ENCODE peak calls at places on chromosome 16, in nine cellular contexts. Q is PC-3, F is hepatocyte, G is HCT116, B is Karpas-422, T is GM23338, K is MM.1S, S is OCI-LY7, O is SK-N-SH. I is an unnamed sample. For H3K36me3 and H3K9me2, the result is how much of the 10 kb centered on the place peaks cover.

GRCh38 chr16:56302506-56302905 is 111.2 kb downstream of the GNAO1 start:
- DNase-seq in S (no peak), O (no peak), F (no peak), Q (no peak), B (no peak), T (no peak), G (no peak), K (no peak), I (no peak)

GRCh38 chr16:4373356-4373908 is 1.8 kb downstream of the VASN start:
- DNase-seq in K (no peak), S (no peak), Q (peak), T (no peak), G (no peak), O (peak), F (no peak), B (no peak), I (no peak)

GRCh38 chr16:49471038-49471727 is 97.6 kb downstream of the C16orf78 start:
- DNase-seq in F (no peak), G (no peak), B (no peak), S (no peak), O (no peak), Q (no peak), K (no peak), T (no peak), I (no peak)

GRCh38 chr16:55189975-55190636 is 133.9 kb upstream of the IRX6 start:
- DNase-seq in G (no peak), K (no peak), B (no peak), O (no peak), Q (no peak), S (no peak), F (no peak), T (peak), I (no peak)

GRCh38 chr16:8552487-8553221 is 37.7 kb downstream of the TMEM114 start:
- DNase-seq in T (no peak), S (no peak), Q (no peak), G (no peak), K (no peak), O (no peak), B (no peak), F (no peak), I (no peak)

GRCh38 chr16:84648595-84649510 is 542 bp downstream of the KLHL36 start:
- DNase-seq in T (peak), F (peak), G (no peak), O (peak), K (peak), B (peak), S (peak), Q (peak), I (peak)

GRCh38 chr16:278863-279366 is 1.5 kb upstream of the ARHGDIG start:
- DNase-seq in B (peak), F (no peak), S (peak), T (peak), O (no peak), K (no peak), Q (peak), G (no peak), I (peak)

GRCh38 chr16:50604065-50604418 is 55.8 kb downstream of the NKD1 start:
- DNase-seq in S (no peak), K (no peak), T (no peak), B (no peak), O (no peak), F (no peak), G (no peak), Q (no peak), I (no peak)

GRCh38 chr16:53809088-53809951 is 105.4 kb downstream of the FTO start:
- DNase-seq in G (no peak), Q (peak), S (no peak), O (no peak), T (no peak), K (no peak), F (no peak), B (no peak), I (no peak)

GRCh38 chr16:35797811-35798210 is 2338.4 kb downstream of the TP53TG3F start:
- DNase-seq in B (no peak), S (no peak), F (no peak), K (no peak), Q (no peak), G (no peak), O (no peak), T (no peak), I (no peak)

GRCh38 chr16:88638323-88639230 is at the start of gene IL17C:
- DNase-seq in B (peak), F (no peak), T (peak), S (peak), G (no peak), O (no peak), Q (peak), K (peak), I (peak)

GRCh38 chr16:1913327-1914083 is 4.7 kb downstream of the HS3ST6 start:
- DNase-seq in B (no peak), K (no peak), T (no peak), F (peak), S (no peak), O (no peak), Q (peak), G (no peak), I (peak)

GRCh38 chr16:47395733-47396503 is 64.9 kb downstream of the ITFG1 start:
- DNase-seq in O (no peak), B (no peak), K (no peak), S (no peak), T (no peak), F (no peak), G (no peak), Q (no peak), I (no peak)

GRCh38 chr16:66662445-66663194 is 33.9 kb downstream of the CMTM4 start:
- DNase-seq in K (peak), S (peak), B (peak), T (peak), O (peak), F (peak), G (peak), Q (peak), I (no peak)

GRCh38 chr16:62711797-62712196 is 675.6 kb upstream of the CDH8 start:
- DNase-seq in G (no peak), Q (no peak), O (no peak), T (peak), S (no peak), B (no peak), F (no peak), K (no peak), I (no peak)

GRCh38 chr16:1876468-1876867 is 4.5 kb upstream of the MEIOB start:
- DNase-seq in O (no peak), T (no peak), Q (no peak), K (peak), F (no peak), B (no peak), G (no peak), S (no peak), I (no peak)

GRCh38 chr16:89801800-89802199 is 14.6 kb downstream of the FANCA start:
- DNase-seq in G (no peak), T (no peak), B (no peak), O (peak), F (no peak), S (no peak), K (no peak), Q (no peak), I (no peak)

GRCh38 chr16:53356478-53357207 is 77.6 kb upstream of the RBL2 start:
- DNase-seq in F (no peak), T (peak), S (peak), G (no peak), O (no peak), K (no peak), Q (no peak), B (peak), I (no peak)

GRCh38 chr16:47037396-47037745 is 63.9 kb upstream of the DNAJA2 start:
- DNase-seq in F (peak), T (peak), O (no peak), S (peak), G (no peak), Q (no peak), B (no peak), K (peak), I (no peak)

GRCh38 chr16:1691956-1692355 is 13.9 kb downstream of the JPT2 start:
- DNase-seq in O (no peak), T (no peak), Q (peak), B (no peak), S (no peak), G (no peak), K (no peak), F (no peak), I (peak)

GRCh38 chr16:20136446-20136968 is 62.8 kb upstream of the GPR139 start:
- DNase-seq in T (no peak), B (no peak), O (no peak), K (no peak), S (no peak), Q (no peak), F (no peak), G (no peak), I (no peak)

GRCh38 chr16:3780570-3780969 is 63.2 kb upstream of the TRAP1 start:
- DNase-seq in O (peak), G (no peak), Q (peak), S (peak), T (no peak), K (no peak), F (no peak), B (no peak), I (no peak)

GRCh38 chr16:48498761-48499600 is 111.0 kb downstream of the N4BP1 start:
- DNase-seq in G (no peak), S (no peak), K (no peak), F (peak), Q (peak), T (peak), O (no peak), B (no peak), I (peak)

GRCh38 chr16:11581677-11582076 is 5.0 kb downstream of the LITAF start:
- DNase-seq in F (no peak), T (peak), S (no peak), O (no peak), B (no peak), Q (no peak), G (no peak), K (peak), I (no peak)

GRCh38 chr16:12573730-12574383 is 229.8 kb downstream of the CPPED1 start:
- DNase-seq in S (peak), Q (peak), K (no peak), O (peak), T (peak), F (peak), B (peak), G (peak), I (no peak)

GRCh38 chr16:69820926-69821541 is 58.9 kb downstream of the WWP2 start:
- DNase-seq in K (no peak), O (peak), T (peak), Q (no peak), F (peak), G (no peak), B (no peak), S (no peak), I (no peak)

GRCh38 chr16:77913738-77914263 is 108.5 kb upstream of the CLEC3A start:
- DNase-seq in K (no peak), B (no peak), F (no peak), G (no peak), T (no peak), O (no peak), S (no peak), Q (no peak), I (no peak)

GRCh38 chr16:70757183-70757582 is 43.8 kb downstream of the VAC14 start:
- DNase-seq in Q (no peak), S (no peak), F (no peak), O (no peak), G (no peak), B (no peak), T (no peak), K (no peak), I (no peak)

GRCh38 chr16:72401079-72401361 is 229.1 kb upstream of the PMFBP1 start:
- DNase-seq in T (no peak), B (no peak), G (no peak), O (no peak), Q (no peak), S (no peak), F (no peak), K (no peak), I (no peak)

GRCh38 chr16:67944690-67945391 is 921 bp upstream of the LCAT start:
- DNase-seq in B (no peak), G (no peak), K (no peak), Q (no peak), T (no peak), S (no peak), F (no peak), O (no peak), I (no peak)
- H3K36me3 ChIP-seq in B (under half), G (under half), K (under half), Q (under half), T (under half), S (under half), F (under half), O (under half), I (under half)

GRCh38 chr16:14357328-14357727 is 272.7 kb downstream of the PARN start:
- DNase-seq in O (no peak), K (peak), T (no peak), G (no peak), S (no peak), B (no peak), Q (no peak), F (no peak), I (no peak)

GRCh38 chr16:14353340-14353739 is 276.7 kb downstream of the PARN start:
- DNase-seq in K (no peak), B (peak), F (no peak), Q (no peak), S (peak), O (no peak), G (no peak), T (peak), I (no peak)

GRCh38 chr16:14356064-14356463 is 274.0 kb downstream of the PARN start:
- DNase-seq in F (no peak), B (no peak), O (no peak), T (no peak), K (no peak), Q (no peak), S (no peak), G (no peak), I (no peak)

GRCh38 chr16:14351647-14352046 is 278.4 kb downstream of the PARN start:
- DNase-seq in S (no peak), B (no peak), Q (peak), T (no peak), G (no peak), F (no peak), O (no peak), K (no peak), I (no peak)

GRCh38 chr16:14354561-14355351 is 275.3 kb downstream of the PARN start:
- DNase-seq in O (no peak), F (no peak), S (peak), B (peak), K (peak), T (no peak), Q (no peak), G (no peak), I (no peak)
- H3K4me2 ChIP-seq in O (no peak), F (peak), S (peak), B (peak), K (peak), T (peak), Q (peak), G (peak), I (no peak)

DNA sequence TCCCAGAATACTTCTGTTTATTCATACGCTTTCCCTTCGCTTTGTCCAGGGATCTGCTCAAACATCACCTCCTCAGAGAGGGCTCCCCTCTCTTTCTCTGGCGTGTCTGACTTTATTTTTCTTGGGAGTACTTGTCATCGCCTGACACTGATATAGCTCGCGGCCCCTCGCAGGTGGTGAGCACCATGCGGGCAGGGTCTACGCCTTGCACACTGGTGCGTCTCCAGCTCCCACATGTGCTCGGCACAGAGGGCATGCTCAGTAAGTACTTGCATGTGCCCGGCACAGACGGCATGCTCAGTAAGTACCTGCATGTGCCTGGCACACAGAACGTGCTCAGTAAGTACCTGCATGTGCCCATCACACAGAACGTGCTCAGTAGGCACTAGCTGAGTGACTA is 57.5 kb downstream of the IRF8 start:
- DNase-seq in T (no peak), B (no peak), S (no peak), Q (no peak), O (no peak), G (no peak), K (no peak), F (no peak), I (no peak)
- H3K9me2 ChIP-seq in T (under half), B (under half), S (under half), Q (under half), O (under half), G (under half), K (under half), F (under half), I (under half)

GRCh38 chr16:75628351-75628750 is 5.3 kb upstream of the ADAT1 start:
- DNase-seq in S (no peak), F (no peak), G (no peak), O (no peak), T (no peak), K (no peak), B (no peak), Q (no peak), I (no peak)
- H3K36me3 ChIP-seq in S (half or more), F (under half), G (under half), O (under half), T (half or more), K (under half), B (under half), Q (under half), I (under half)

GRCh38 chr16:80463303-80463702 is 77.5 kb upstream of the DYNLRB2 start:
- DNase-seq in F (peak), O (no peak), Q (no peak), T (no peak), G (no peak), S (no peak), B (no peak), K (no peak), I (no peak)

GRCh38 chr16:80462902-80463301 is 77.9 kb upstream of the DYNLRB2 start:
- DNase-seq in B (no peak), T (no peak), F (peak), S (no peak), G (no peak), Q (no peak), O (no peak), K (no peak), I (no peak)

GRCh38 chr16:80463776-80464175 is 77.0 kb upstream of the DYNLRB2 start:
- DNase-seq in F (no peak), K (no peak), Q (no peak), O (no peak), B (no peak), S (no peak), G (no peak), T (no peak), I (no peak)

GRCh38 chr16:80466024-80466986 is 74.5 kb upstream of the DYNLRB2 start:
- DNase-seq in K (peak), B (peak), Q (peak), S (peak), G (peak), O (peak), F (peak), T (peak), I (peak)

DNA sequence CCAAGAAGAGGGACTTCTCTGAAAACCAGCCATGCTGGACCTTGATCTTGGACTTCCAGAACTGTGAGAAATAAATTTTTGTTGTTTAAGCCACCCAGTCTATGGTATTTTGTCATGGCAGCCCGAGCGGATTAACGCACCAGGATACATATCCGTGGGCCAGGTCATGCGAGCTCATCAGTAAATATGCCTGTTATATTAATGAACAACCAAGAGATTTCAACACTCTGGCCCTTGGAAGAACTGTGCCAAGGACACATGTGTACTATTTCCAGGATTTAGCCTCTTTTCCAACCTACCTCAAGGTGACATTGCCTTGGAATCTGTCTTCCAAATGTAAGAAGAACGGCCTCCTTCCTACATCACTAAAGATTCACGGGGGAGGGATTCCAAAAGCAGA is 72.8 kb upstream of the DYNLRB2 start:
- DNase-seq in O (no peak), Q (no peak), K (no peak), B (no peak), T (no peak), S (no peak), F (peak), G (no peak), I (no peak)
- H3K4me2 ChIP-seq in O (no peak), Q (no peak), K (no peak), B (no peak), T (no peak), S (no peak), F (no peak), G (no peak), I (no peak)

GRCh38 chr16:81547919-81548216 is 103.3 kb downstream of the CMIP start:
- DNase-seq in G (no peak), F (no peak), B (no peak), K (no peak), T (no peak), Q (no peak), S (no peak), O (no peak), I (no peak)

GRCh38 chr16:81549547-81550411 is 105.2 kb downstream of the CMIP start:
- DNase-seq in K (no peak), T (no peak), F (no peak), G (no peak), Q (no peak), O (no peak), S (no peak), B (no peak), I (no peak)

GRCh38 chr16:81548551-81548900 is 103.9 kb downstream of the CMIP start:
- DNase-seq in G (no peak), Q (no peak), F (no peak), K (no peak), O (no peak), B (no peak), T (no peak), S (no peak), I (no peak)

GRCh38 chr16:81550412-81550768 is 105.8 kb downstream of the CMIP start:
- DNase-seq in G (no peak), Q (no peak), T (no peak), S (no peak), F (no peak), O (no peak), B (no peak), K (no peak), I (no peak)

DNA sequence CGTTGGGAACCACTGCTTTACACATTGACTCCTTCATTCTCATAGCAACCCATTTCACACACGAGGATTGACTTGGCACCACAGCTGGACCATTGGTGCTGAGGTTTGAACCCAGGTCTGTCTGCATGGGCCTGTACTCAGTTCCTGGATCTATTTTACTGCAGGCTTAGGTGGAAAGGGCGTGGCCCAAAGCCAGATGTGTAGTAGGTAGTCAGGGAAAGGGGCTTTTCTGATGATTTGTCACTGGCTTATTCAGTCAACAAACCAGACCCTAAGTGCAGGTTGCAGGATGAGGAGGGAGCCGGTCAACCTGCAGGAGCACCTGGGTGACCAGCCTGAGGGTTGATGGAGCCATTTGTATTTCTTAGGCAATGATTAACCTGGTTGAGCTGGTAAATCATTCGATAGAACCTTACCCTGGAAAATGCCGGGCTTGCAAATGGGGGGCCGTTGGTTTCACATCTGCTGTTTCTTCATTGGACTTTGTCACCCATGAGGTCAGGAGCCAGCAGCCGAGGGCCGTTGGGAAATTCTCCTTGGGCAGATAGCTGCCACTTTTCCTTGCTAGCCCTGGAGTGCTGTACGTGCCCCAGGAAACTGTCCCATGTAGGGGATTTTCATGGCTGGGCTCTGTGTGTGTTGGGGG is 104.4 kb downstream of the CMIP start:
- DNase-seq in O (no peak), S (no peak), F (peak), G (no peak), K (no peak), T (no peak), Q (no peak), B (no peak), I (no peak)
- H3K9me2 ChIP-seq in O (under half), S (under half), F (under half), G (under half), K (under half), T (under half), Q (under half), B (under half), I (under half)